ENCODE peak calls at places on chromosomes 13 and 19, in seven cellular contexts. S, A, E, C, B, K and F are unnamed samples.

GRCh38 chr13:79566118-79566517 is 85.2 kb downstream of the NDFIP2 start:
- DNase-seq in C (no peak), S (no peak), E (no peak), K (no peak), A (no peak), B (no peak), F (no peak)

GRCh38 chr13:46745062-46745461 is 51.9 kb downstream of the ESD start:
- DNase-seq in C (no peak), A (no peak), S (no peak), K (no peak), E (no peak), B (no peak), F (no peak)

GRCh38 chr19:40054632-40055031 is 1.4 kb downstream of the ZNF780B start:
- DNase-seq in C (no peak), K (no peak), A (no peak), E (no peak), B (no peak), S (no peak), F (no peak)

GRCh38 chr19:28694812-28695211 is 518.1 kb downstream of the UQCRFS1 start:
- DNase-seq in K (no peak), A (no peak), B (no peak), S (no peak), E (no peak), C (no peak), F (no peak)

GRCh38 chr13:21022056-21022693 is 39.2 kb downstream of the LATS2 start:
- DNase-seq in S (no peak), B (no peak), A (no peak), K (no peak), C (no peak), E (no peak), F (no peak)

GRCh38 chr13:75550159-75550567 is 572 bp downstream of the UCHL3 start:
- DNase-seq in A (peak; percentile 18), C (no peak), K (peak; percentile 26), E (peak; percentile 94), B (peak; percentile 68), S (peak; percentile 23), F (peak; percentile 59)

GRCh38 chr13:59413121-59413520 is 750.6 kb downstream of the DIAPH3 start:
- DNase-seq in E (no peak), A (no peak), B (no peak), S (peak; percentile 10), K (peak; percentile 27), C (no peak), F (no peak)

GRCh38 chr13:98494769-98495168 is 82.1 kb downstream of the STK24 start:
- DNase-seq in C (no peak), A (no peak), B (no peak), E (no peak), K (no peak), S (no peak), F (no peak)

GRCh38 chr13:36710396-36710795 is 36.6 kb downstream of the SERTM1 start:
- DNase-seq in B (no peak), C (no peak), K (no peak), S (no peak), E (no peak), A (no peak), F (no peak)

GRCh38 chr13:64819081-64819480 is 2411.1 kb downstream of the PCDH9 start:
- DNase-seq in S (no peak), C (no peak), K (peak; percentile 2), E (peak; percentile 2), B (no peak), A (no peak), F (no peak)

GRCh38 chr13:108919036-108919907 is 289.9 kb downstream of the MYO16 start:
- DNase-seq in A (no peak), K (no peak), C (no peak), B (no peak), E (peak; percentile 91), S (no peak), F (no peak)

GRCh38 chr13:40666058-40666904 is at the start of gene FOXO1:
- DNase-seq in S (peak; percentile 98), C (peak; percentile 72), A (peak; percentile 46), E (peak; percentile 56), K (peak; percentile 95), B (peak; percentile 90), F (peak; percentile 84)

GRCh38 chr13:50650936-50651638 is 192.4 kb downstream of the DLEU7 start:
- DNase-seq in A (no peak), E (peak; percentile 75), K (peak; percentile 3), C (no peak), S (no peak), B (peak; percentile 33), F (no peak)

GRCh38 chr13:34914416-34914815 is 27.7 kb upstream of the NBEA start:
- DNase-seq in C (no peak), E (no peak), S (no peak), A (no peak), B (no peak), K (no peak), F (no peak)

GRCh38 chr13:112965103-112965502 is 3.9 kb upstream of the MCF2L start:
- DNase-seq in C (no peak), E (no peak), A (no peak), S (no peak), B (no peak), K (no peak), F (no peak)

GRCh38 chr13:97001641-97002040 is 7.4 kb upstream of the OXGR1 start:
- DNase-seq in A (no peak), B (no peak), E (no peak), K (no peak), C (no peak), S (no peak), F (no peak)

GRCh38 chr19:48253999-48254398 is 1.7 kb downstream of the CARD8 start:
- DNase-seq in A (no peak), K (no peak), S (no peak), C (no peak), E (no peak), B (no peak), F (no peak)

GRCh38 chr13:51832471-51833152 is 12.4 kb downstream of the TMEM272 start:
- DNase-seq in B (no peak), C (peak; percentile 39), K (peak; percentile 55), E (no peak), A (no peak), S (peak; percentile 56), F (peak; percentile 73)

DNA sequence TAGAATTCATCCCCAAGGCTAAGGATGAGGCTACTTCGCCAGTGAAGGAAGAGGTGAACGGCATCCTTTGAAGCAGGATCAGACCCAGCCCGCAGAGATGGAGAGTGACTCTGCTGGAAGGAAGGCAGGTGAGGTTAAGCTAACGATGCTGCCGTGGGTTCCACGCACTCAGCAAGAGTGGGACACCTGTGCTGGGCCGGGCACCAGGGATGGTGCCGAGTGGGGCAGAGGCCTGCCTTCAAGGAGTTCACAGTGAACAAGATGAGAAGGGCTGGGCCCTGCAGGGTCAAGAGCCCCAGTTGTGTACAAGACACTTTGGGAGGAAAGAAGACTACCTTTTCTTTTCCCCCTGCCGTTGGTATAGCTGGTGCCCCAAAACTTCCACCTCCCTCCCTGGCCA is 606.6 kb downstream of the LIG4 start:
- DNase-seq in B (no peak), E (no peak), A (no peak), S (no peak), K (no peak), C (no peak), F (no peak)
- TF ChIP-seq CTCF in B (no peak), E (no peak), A (no peak), S (no peak), K (no peak), C (no peak), F (no peak)

GRCh38 chr19:35088514-35088913 is 27.1 kb upstream of the FXYD3 start:
- DNase-seq in B (peak; percentile 89), E (peak; percentile 78), A (no peak), C (no peak), S (no peak), K (no peak), F (no peak)

GRCh38 chr19:35090160-35090794 is 25.3 kb upstream of the FXYD3 start:
- DNase-seq in A (no peak), S (peak; percentile 76), B (peak; percentile 42), K (peak; percentile 58), E (peak; percentile 53), C (peak; percentile 83), F (peak; percentile 66)

GRCh38 chr19:35093430-35093829 is 22.2 kb upstream of the FXYD3 start:
- DNase-seq in S (no peak), A (no peak), B (no peak), K (no peak), C (no peak), E (no peak), F (no peak)

GRCh38 chr19:35089554-35089953 is 26.1 kb upstream of the FXYD3 start:
- DNase-seq in A (no peak), K (no peak), C (no peak), B (no peak), E (no peak), S (no peak), F (no peak)

DNA sequence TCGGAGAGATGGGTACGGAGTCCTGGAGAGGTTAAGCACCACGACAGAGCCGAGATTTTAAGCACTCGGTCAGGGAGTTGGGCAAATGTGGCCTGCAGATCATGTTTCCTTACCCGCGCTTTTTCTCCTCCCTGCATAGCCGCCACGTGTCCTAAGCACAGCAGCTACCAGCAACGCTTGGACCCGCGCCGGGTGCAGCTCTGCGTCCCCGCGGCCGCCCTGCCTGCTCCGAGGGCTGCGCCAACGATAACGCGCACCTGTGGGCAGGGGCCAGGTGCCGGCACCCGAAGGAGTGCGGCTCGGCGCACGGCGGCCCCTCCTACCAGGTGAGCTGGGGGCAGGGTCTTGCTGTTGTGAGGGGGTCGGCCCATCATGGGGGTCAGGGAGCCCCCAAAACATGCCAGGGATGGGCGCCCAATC is 24.8 kb upstream of the FXYD3 start:
- DNase-seq in K (no peak), A (no peak), E (no peak), B (no peak), S (no peak), C (no peak), F (peak; percentile 19)
- TF ChIP-seq CTCF in K (no peak), A (no peak), E (no peak), B (no peak), S (no peak), C (no peak), F (no peak)

DNA sequence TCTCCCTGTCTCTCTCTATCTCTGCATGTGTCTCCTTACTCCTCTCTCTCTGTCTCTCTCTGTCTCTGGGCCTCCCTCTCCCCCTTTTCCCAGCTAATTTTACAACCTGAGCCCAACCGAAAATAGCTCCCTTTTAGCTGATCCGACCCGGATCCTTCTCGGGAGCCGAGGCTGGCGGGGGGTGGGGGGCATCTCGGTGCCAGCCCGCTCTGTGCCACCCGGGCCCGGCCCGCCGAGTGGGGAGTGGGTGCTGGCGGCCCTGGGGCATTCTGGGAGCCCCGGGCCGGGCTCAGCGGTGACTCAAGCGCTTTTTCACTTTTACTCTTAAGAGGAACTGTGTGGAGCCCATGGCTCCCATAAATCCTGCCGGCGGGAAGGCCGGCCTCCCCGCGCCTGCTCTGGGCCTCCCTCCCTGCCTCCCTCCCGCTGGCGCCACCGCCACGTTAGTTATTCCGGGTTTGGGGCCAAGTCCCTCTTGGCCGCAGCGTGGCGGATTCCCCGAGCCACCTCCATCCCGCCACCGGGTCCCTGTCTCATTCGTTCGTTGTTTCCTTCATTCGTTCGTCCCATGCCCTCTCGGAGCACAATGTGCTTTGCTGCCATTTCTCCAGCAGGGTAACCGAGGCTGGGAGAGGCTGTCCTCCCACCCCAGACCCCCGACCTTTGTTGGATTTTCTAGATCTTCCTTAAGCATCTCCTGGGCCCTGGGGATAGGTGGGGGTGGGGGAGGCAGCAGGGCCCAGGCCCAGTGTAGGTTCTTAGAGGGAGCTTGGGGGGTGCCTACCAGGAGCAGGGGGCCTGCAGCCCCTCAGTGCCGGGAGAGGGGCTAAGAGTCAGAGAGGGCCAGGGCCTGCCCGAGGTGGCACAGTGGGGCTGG is 3.2 kb downstream of the NFIC start:
- DNase-seq in B (peak; percentile 50), A (no peak), K (peak; percentile 61), E (no peak), S (peak; percentile 64), C (no peak), F (peak; percentile 35)
- TF ChIP-seq CTCF in B (no peak), A (no peak), K (no peak), E (no peak), S (no peak), C (peak; percentile 25), F (no peak)

GRCh38 chr19:18450021-18450933 is 12.3 kb upstream of the ISYNA1 start:
- DNase-seq in B (no peak), A (no peak), S (no peak), C (no peak), K (no peak), E (no peak), F (no peak)
- TF ChIP-seq CTCF in B (no peak), A (no peak), S (no peak), C (no peak), K (no peak), E (no peak), F (no peak)